ENCODE peak calls at places on chromosomes 7 and 10, in six cellular contexts. B is T-helper 9 cell, G is colonic mucosa, D is uterus, U is cardiac muscle cell, J is AG08395. K is an unnamed sample.

GRCh38 chr10:87723500-87723899 is 63.8 kb downstream of the PAPSS2 start:
- DNase-seq in B (no peak), G (peak; percentile 37), D (no peak), U (no peak), J (no peak), K (no peak)

GRCh38 chr7:43648725-43649406 is 66.0 kb downstream of the STK17A start:
- DNase-seq in B (peak; percentile 56), G (peak; percentile 48), D (no peak), U (peak; percentile 74), J (peak; percentile 22), K (no peak)

GRCh38 chr7:155533827-155534690 is 12.3 kb downstream of the CNPY1 start:
- DNase-seq in B (no peak), G (no peak), D (no peak), U (peak; percentile 22), J (peak; percentile 48), K (peak; percentile 40)

GRCh38 chr10:80509108-80509402 is 28.6 kb upstream of the SH2D4B start:
- DNase-seq in B (no peak), G (no peak), D (no peak), U (no peak), J (no peak), K (no peak)

GRCh38 chr7:135726911-135727673 is 894 bp downstream of the SLC13A4 start:
- DNase-seq in B (no peak), G (no peak), D (no peak), U (no peak), J (no peak), K (no peak)

GRCh38 chr7:98133181-98133580 is 26.5 kb downstream of the LMTK2 start:
- DNase-seq in B (no peak), G (peak; percentile 29), D (no peak), U (peak; percentile 37), J (no peak), K (no peak)

GRCh38 chr7:301291-302053 is 11.5 kb downstream of the FOXL3 start:
- DNase-seq in B (no peak), G (no peak), D (no peak), U (no peak), J (no peak), K (no peak)

GRCh38 chr7:25495342-25495855 is 267.1 kb upstream of the NPVF start:
- DNase-seq in B (no peak), G (no peak), D (peak; percentile 75), U (no peak), J (no peak), K (peak; percentile 42)

GRCh38 chr7:104156842-104157277 is 51.0 kb downstream of the ORC5 start:
- DNase-seq in B (no peak), G (no peak), D (no peak), U (peak; percentile 50), J (peak; percentile 13), K (peak; percentile 47)

GRCh38 chr7:53420550-53420949 is 385.1 kb downstream of the POM121L12 start:
- DNase-seq in B (no peak), G (no peak), D (no peak), U (no peak), J (no peak), K (no peak)

GRCh38 chr10:89074120-89074519 is 83.5 kb downstream of the FAS start:
- DNase-seq in B (no peak), G (no peak), D (peak; percentile 65), U (peak; percentile 86), J (no peak), K (no peak)

GRCh38 chr7:26782501-26782900 is 81.9 kb downstream of the SKAP2 start:
- DNase-seq in B (no peak), G (no peak), D (no peak), U (no peak), J (no peak), K (no peak)

K was measured in SK-N-DZ.